ENCODE peak calls at places on chromosomes 13 and 19, in four cellular contexts. One of them, this sample, is unnamed.

GRCh38 chr19:39582891-39583625 is 19.3 kb upstream of the LGALS13 start:
- DNase-seq in AG10803: no peak
- DNase-seq in SK-N-SH: no peak
- DNase-seq in cardiac muscle cell: no peak
- DNase-seq in this sample: no peak

GRCh38 chr19:3580156-3580955 is 4.9 kb upstream of the GIPC3 start:
- DNase-seq in AG10803: peak; percentile 95
- DNase-seq in cardiac muscle cell: no peak
- DNase-seq in SK-N-SH: no peak
- DNase-seq in this sample: no peak

GRCh38 chr19:12774588-12775555 is at the start of gene HOOK2:
- DNase-seq in SK-N-SH: no peak
- DNase-seq in cardiac muscle cell: no peak
- DNase-seq in AG10803: no peak
- DNase-seq in this sample: peak; percentile 52

GRCh38 chr13:27018882-27019281 is 152.7 kb downstream of the USP12 start:
- DNase-seq in AG10803: no peak
- DNase-seq in cardiac muscle cell: peak; percentile 17
- DNase-seq in SK-N-SH: no peak
- DNase-seq in this sample: no peak

GRCh38 chr19:17076539-17076919 is 952 bp downstream of the MYO9B start:
- DNase-seq in SK-N-SH: no peak
- DNase-seq in AG10803: peak; percentile 22
- DNase-seq in cardiac muscle cell: no peak
- DNase-seq in this sample: peak; percentile 38

GRCh38 chr13:90415902-90416301 is 931.6 kb upstream of the MIR17HG start:
- DNase-seq in AG10803: no peak
- DNase-seq in cardiac muscle cell: no peak
- DNase-seq in SK-N-SH: no peak
- DNase-seq in this sample: no peak

GRCh38 chr13:32905864-32906180 is 110.4 kb upstream of the KL start:
- DNase-seq in SK-N-SH: no peak
- DNase-seq in AG10803: peak; percentile 32
- DNase-seq in cardiac muscle cell: no peak
- DNase-seq in this sample: no peak

GRCh38 chr19:35261356-35262100 is 7.2 kb upstream of the USF2 start:
- DNase-seq in AG10803: no peak
- DNase-seq in cardiac muscle cell: no peak
- DNase-seq in SK-N-SH: no peak
- DNase-seq in this sample: no peak

GRCh38 chr19:10419646-10420443 is 493 bp upstream of the PDE4A start:
- DNase-seq in cardiac muscle cell: peak; percentile 72
- DNase-seq in SK-N-SH: peak; percentile 62
- DNase-seq in AG10803: no peak
- DNase-seq in this sample: peak; percentile 70

GRCh38 chr19:10043286-10043927 is 30.1 kb downstream of the RDH8 start:
- DNase-seq in SK-N-SH: no peak
- DNase-seq in AG10803: peak; percentile 39
- DNase-seq in cardiac muscle cell: peak; percentile 49
- DNase-seq in this sample: peak; percentile 1

GRCh38 chr19:403221-404036 is 5.5 kb downstream of the C2CD4C start:
- DNase-seq in SK-N-SH: peak; percentile 62
- DNase-seq in cardiac muscle cell: no peak
- DNase-seq in AG10803: no peak
- DNase-seq in this sample: no peak

GRCh38 chr19:10461047-10461949 is 41.0 kb downstream of the PDE4A start:
- DNase-seq in AG10803: peak; percentile 84
- DNase-seq in SK-N-SH: peak; percentile 99
- DNase-seq in cardiac muscle cell: peak; percentile 96
- DNase-seq in this sample: peak; percentile 76

GRCh38 chr19:15549581-15549980 is 41.3 kb downstream of the CYP4F22 start:
- DNase-seq in SK-N-SH: no peak
- DNase-seq in AG10803: no peak
- DNase-seq in cardiac muscle cell: no peak
- DNase-seq in this sample: no peak

GRCh38 chr19:7743425-7743841 is 3.9 kb downstream of the CD209 start:
- DNase-seq in SK-N-SH: no peak
- DNase-seq in AG10803: no peak
- DNase-seq in cardiac muscle cell: no peak
- DNase-seq in this sample: no peak

GRCh38 chr13:45393941-45394570 is 24.1 kb downstream of the SLC25A30 start:
- DNase-seq in SK-N-SH: peak; percentile 81
- DNase-seq in cardiac muscle cell: peak; percentile 67
- DNase-seq in AG10803: peak; percentile 56
- DNase-seq in this sample: peak; percentile 70

GRCh38 chr19:47273313-47274070 is 1.2 kb upstream of the INAFM1 start:
- DNase-seq in SK-N-SH: peak; percentile 98
- DNase-seq in AG10803: peak; percentile 92
- DNase-seq in cardiac muscle cell: peak; percentile 94
- DNase-seq in this sample: peak; percentile 94

GRCh38 chr13:30925429-30925828 is 7.0 kb upstream of the TEX26 start:
- DNase-seq in cardiac muscle cell: no peak
- DNase-seq in AG10803: no peak
- DNase-seq in SK-N-SH: no peak
- DNase-seq in this sample: no peak

GRCh38 chr19:5077209-5077515 is 108.2 kb downstream of the KDM4B start:
- DNase-seq in AG10803: no peak
- DNase-seq in SK-N-SH: no peak
- DNase-seq in cardiac muscle cell: no peak
- DNase-seq in this sample: no peak

GRCh38 chr13:30725331-30726085 is 9.8 kb upstream of the ALOX5AP start:
- DNase-seq in cardiac muscle cell: no peak
- DNase-seq in AG10803: no peak
- DNase-seq in SK-N-SH: no peak
- DNase-seq in this sample: peak; percentile 98

GRCh38 chr13:45292176-45292575 is 48.8 kb downstream of the TPT1 start:
- DNase-seq in SK-N-SH: no peak
- DNase-seq in AG10803: peak; percentile 35
- DNase-seq in cardiac muscle cell: no peak
- DNase-seq in this sample: no peak

GRCh38 chr19:52474351-52475127 is 21.2 kb downstream of the ZNF578 start:
- DNase-seq in AG10803: no peak
- DNase-seq in SK-N-SH: no peak
- DNase-seq in cardiac muscle cell: no peak
- DNase-seq in this sample: no peak

GRCh38 chr19:58559275-58560006 is 1.0 kb upstream of the UBE2M start:
- DNase-seq in cardiac muscle cell: peak; percentile 95
- DNase-seq in AG10803: peak; percentile 92
- DNase-seq in SK-N-SH: peak; percentile 93
- DNase-seq in this sample: peak; percentile 93

GRCh38 chr13:107993239-107993948 is 221.9 kb downstream of the LIG4 start:
- DNase-seq in AG10803: no peak
- DNase-seq in SK-N-SH: no peak
- DNase-seq in cardiac muscle cell: no peak
- DNase-seq in this sample: no peak

This sample was measured in G401.